ENCODE peak calls at places on chromosome 10, in eight cellular contexts. One of them, this sample, is unnamed.

GRCh38 chr10:10818082-10818481 is 199.6 kb upstream of the CELF2 start:
- DNase-seq in colonic mucosa: no peak
- DNase-seq in GM04504: peak
- DNase-seq in RWPE1: no peak
- DNase-seq in cardiac muscle cell: no peak
- DNase-seq in NCI-H524: no peak
- DNase-seq in fibroblast of villous mesenchyme: peak
- DNase-seq in GM12865: no peak
- DNase-seq in this sample: no peak

GRCh38 chr10:26621243-26621888 is 76.1 kb upstream of the PDSS1 start:
- DNase-seq in NCI-H524: no peak
- DNase-seq in RWPE1: peak
- DNase-seq in colonic mucosa: no peak
- DNase-seq in GM12865: no peak
- DNase-seq in fibroblast of villous mesenchyme: no peak
- DNase-seq in GM04504: no peak
- DNase-seq in cardiac muscle cell: no peak
- DNase-seq in this sample: no peak

GRCh38 chr10:103428989-103429643 is 23.1 kb downstream of the CALHM2 start:
- DNase-seq in cardiac muscle cell: no peak
- DNase-seq in GM12865: no peak
- DNase-seq in GM04504: no peak
- DNase-seq in RWPE1: no peak
- DNase-seq in NCI-H524: no peak
- DNase-seq in fibroblast of villous mesenchyme: no peak
- DNase-seq in colonic mucosa: no peak
- DNase-seq in this sample: no peak

GRCh38 chr10:70191906-70192305 is 21.6 kb upstream of the SAR1A start:
- DNase-seq in GM12865: no peak
- DNase-seq in GM04504: peak
- DNase-seq in cardiac muscle cell: peak
- DNase-seq in NCI-H524: no peak
- DNase-seq in colonic mucosa: no peak
- DNase-seq in RWPE1: peak
- DNase-seq in fibroblast of villous mesenchyme: peak
- DNase-seq in this sample: peak

GRCh38 chr10:7354330-7355047 is 56.3 kb downstream of the SFMBT2 start:
- DNase-seq in fibroblast of villous mesenchyme: peak
- DNase-seq in colonic mucosa: no peak
- DNase-seq in RWPE1: peak
- DNase-seq in cardiac muscle cell: peak
- DNase-seq in NCI-H524: no peak
- DNase-seq in GM04504: no peak
- DNase-seq in GM12865: peak
- DNase-seq in this sample: no peak

GRCh38 chr10:47380341-47381215 is 3.5 kb downstream of the ZNF488 start:
- DNase-seq in colonic mucosa: peak
- DNase-seq in RWPE1: no peak
- DNase-seq in NCI-H524: no peak
- DNase-seq in GM12865: no peak
- DNase-seq in fibroblast of villous mesenchyme: no peak
- DNase-seq in cardiac muscle cell: no peak
- DNase-seq in GM04504: no peak
- DNase-seq in this sample: no peak

GRCh38 chr10:6279540-6280267 is 77.0 kb downstream of the PFKFB3 start:
- DNase-seq in GM04504: peak
- DNase-seq in NCI-H524: no peak
- DNase-seq in colonic mucosa: no peak
- DNase-seq in fibroblast of villous mesenchyme: peak
- DNase-seq in RWPE1: no peak
- DNase-seq in cardiac muscle cell: peak
- DNase-seq in GM12865: no peak
- DNase-seq in this sample: no peak

GRCh38 chr10:102175415-102175814 is 23.2 kb downstream of the NOLC1 start:
- DNase-seq in RWPE1: no peak
- DNase-seq in colonic mucosa: no peak
- DNase-seq in fibroblast of villous mesenchyme: peak
- DNase-seq in GM12865: no peak
- DNase-seq in NCI-H524: no peak
- DNase-seq in cardiac muscle cell: peak
- DNase-seq in GM04504: peak
- DNase-seq in this sample: no peak

GRCh38 chr10:98340261-98340675 is 72.3 kb upstream of the LOXL4 start:
- DNase-seq in NCI-H524: no peak
- DNase-seq in GM12865: peak
- DNase-seq in GM04504: no peak
- DNase-seq in cardiac muscle cell: peak
- DNase-seq in colonic mucosa: no peak
- DNase-seq in fibroblast of villous mesenchyme: no peak
- DNase-seq in RWPE1: no peak
- DNase-seq in this sample: no peak

GRCh38 chr10:30987463-30987862 is 44.2 kb downstream of the ZNF438 start:
- DNase-seq in NCI-H524: no peak
- DNase-seq in GM04504: no peak
- DNase-seq in fibroblast of villous mesenchyme: no peak
- DNase-seq in GM12865: no peak
- DNase-seq in cardiac muscle cell: no peak
- DNase-seq in colonic mucosa: no peak
- DNase-seq in RWPE1: no peak
- DNase-seq in this sample: no peak

GRCh38 chr10:131142446-131143380 is 168.8 kb downstream of the TCERG1L start:
- DNase-seq in colonic mucosa: no peak
- DNase-seq in RWPE1: no peak
- DNase-seq in GM12865: no peak
- DNase-seq in NCI-H524: no peak
- DNase-seq in GM04504: no peak
- DNase-seq in fibroblast of villous mesenchyme: no peak
- DNase-seq in cardiac muscle cell: no peak
- DNase-seq in this sample: no peak

GRCh38 chr10:50627443-50627842 is 3.7 kb upstream of the SGMS1 start:
- DNase-seq in RWPE1: no peak
- DNase-seq in fibroblast of villous mesenchyme: no peak
- DNase-seq in cardiac muscle cell: no peak
- DNase-seq in GM12865: no peak
- DNase-seq in GM04504: no peak
- DNase-seq in NCI-H524: no peak
- DNase-seq in colonic mucosa: no peak
- DNase-seq in this sample: no peak

GRCh38 chr10:18238875-18239485 is 98.8 kb downstream of the CACNB2 start:
- DNase-seq in fibroblast of villous mesenchyme: peak
- DNase-seq in colonic mucosa: no peak
- DNase-seq in NCI-H524: peak
- DNase-seq in GM04504: no peak
- DNase-seq in cardiac muscle cell: peak
- DNase-seq in RWPE1: peak
- DNase-seq in GM12865: peak
- DNase-seq in this sample: peak

GRCh38 chr10:125554016-125554703 is 128.8 kb downstream of the TEX36 start:
- DNase-seq in cardiac muscle cell: no peak
- DNase-seq in fibroblast of villous mesenchyme: no peak
- DNase-seq in GM04504: no peak
- DNase-seq in GM12865: no peak
- DNase-seq in colonic mucosa: no peak
- DNase-seq in NCI-H524: no peak
- DNase-seq in RWPE1: no peak
- DNase-seq in this sample: no peak

GRCh38 chr10:106185991-106186390 is 978.5 kb downstream of the SORCS1 start:
- DNase-seq in GM12865: no peak
- DNase-seq in fibroblast of villous mesenchyme: peak
- DNase-seq in colonic mucosa: no peak
- DNase-seq in NCI-H524: no peak
- DNase-seq in cardiac muscle cell: peak
- DNase-seq in GM04504: no peak
- DNase-seq in RWPE1: no peak
- DNase-seq in this sample: no peak

GRCh38 chr10:3785251-3785848 is 341 bp upstream of the KLF6 start:
- DNase-seq in NCI-H524: peak
- DNase-seq in cardiac muscle cell: peak
- DNase-seq in fibroblast of villous mesenchyme: peak
- DNase-seq in GM12865: peak
- DNase-seq in colonic mucosa: peak
- DNase-seq in RWPE1: peak
- DNase-seq in GM04504: peak
- DNase-seq in this sample: peak

GRCh38 chr10:133283931-133284330 is 7.3 kb upstream of the ADAM8 start:
- DNase-seq in fibroblast of villous mesenchyme: no peak
- DNase-seq in GM04504: no peak
- DNase-seq in RWPE1: no peak
- DNase-seq in NCI-H524: no peak
- DNase-seq in cardiac muscle cell: no peak
- DNase-seq in colonic mucosa: no peak
- DNase-seq in GM12865: no peak
- DNase-seq in this sample: no peak

GRCh38 chr10:11046766-11047165 is 29.1 kb downstream of the CELF2 start:
- DNase-seq in NCI-H524: no peak
- DNase-seq in fibroblast of villous mesenchyme: no peak
- DNase-seq in RWPE1: no peak
- DNase-seq in GM12865: no peak
- DNase-seq in cardiac muscle cell: no peak
- DNase-seq in GM04504: no peak
- DNase-seq in colonic mucosa: no peak
- DNase-seq in this sample: no peak

GRCh38 chr10:15408557-15408956 is 37.5 kb upstream of the FAM171A1 start:
- DNase-seq in cardiac muscle cell: no peak
- DNase-seq in GM04504: no peak
- DNase-seq in NCI-H524: no peak
- DNase-seq in colonic mucosa: no peak
- DNase-seq in fibroblast of villous mesenchyme: no peak
- DNase-seq in RWPE1: no peak
- DNase-seq in GM12865: no peak
- DNase-seq in this sample: no peak

GRCh38 chr10:93921338-93921737 is 27.6 kb downstream of the SLC35G1 start:
- DNase-seq in GM04504: no peak
- DNase-seq in RWPE1: no peak
- DNase-seq in colonic mucosa: peak
- DNase-seq in NCI-H524: peak
- DNase-seq in GM12865: peak
- DNase-seq in fibroblast of villous mesenchyme: peak
- DNase-seq in cardiac muscle cell: no peak
- DNase-seq in this sample: no peak

GRCh38 chr10:3397231-3397630 is 224.6 kb upstream of the PITRM1 start:
- DNase-seq in fibroblast of villous mesenchyme: no peak
- DNase-seq in cardiac muscle cell: no peak
- DNase-seq in RWPE1: no peak
- DNase-seq in GM04504: no peak
- DNase-seq in colonic mucosa: no peak
- DNase-seq in NCI-H524: no peak
- DNase-seq in GM12865: no peak
- DNase-seq in this sample: no peak

This sample was measured in HFF-Myc.